ENCODE peak calls at places on chromosomes 3 and 15, in six cellular contexts. R, O, N, H, Y and I are unnamed samples.

GRCh38 chr3:185049710-185050109 is 103.2 kb downstream of the C3orf70 start:
- DNase-seq in O (no peak), H (no peak), N (no peak), R (no peak), Y (no peak), I (no peak)

GRCh38 chr3:171162986-171163723 is 136.6 kb upstream of the SLC2A2 start:
- DNase-seq in H (no peak), O (no peak), Y (no peak), R (no peak), N (no peak), I (peak; percentile 71)

GRCh38 chr3:144989756-144990155 is 1018.1 kb downstream of the DIPK2A start:
- DNase-seq in N (no peak), Y (no peak), O (no peak), R (no peak), H (no peak), I (no peak)

GRCh38 chr15:65576669-65577068 is 34.3 kb downstream of the INTS14 start:
- DNase-seq in R (no peak), H (no peak), O (no peak), Y (no peak), N (no peak), I (no peak)

GRCh38 chr3:66038726-66039589 is at the start of gene MAGI1:
- DNase-seq in N (peak; percentile 94), Y (no peak), H (no peak), R (peak; percentile 93), O (peak; percentile 78), I (peak; percentile 77)

GRCh38 chr15:31108836-31109235 is 7.3 kb upstream of the TRPM1 start:
- DNase-seq in H (no peak), Y (no peak), N (no peak), O (no peak), R (no peak), I (no peak)

GRCh38 chr15:38090223-38090622 is 155.8 kb downstream of the TMCO5A start:
- DNase-seq in O (no peak), R (no peak), Y (no peak), N (no peak), H (no peak), I (no peak)

GRCh38 chr3:50299929-50300680 is 900 bp upstream of the HYAL3 start:
- DNase-seq in N (no peak), H (no peak), O (no peak), R (no peak), Y (no peak), I (peak; percentile 57)

GRCh38 chr15:76011611-76012010 is 613 bp downstream of the NRG4 start:
- DNase-seq in Y (no peak), O (peak; percentile 6), N (no peak), H (no peak), R (no peak), I (no peak)

GRCh38 chr3:79872483-79872882 is 104.7 kb upstream of the ROBO1 start:
- DNase-seq in O (no peak), H (no peak), Y (no peak), N (peak; percentile 4), R (no peak), I (no peak)

GRCh38 chr3:139327231-139327630 is 16.6 kb upstream of the MRPS22 start:
- DNase-seq in O (no peak), Y (no peak), R (no peak), H (no peak), N (no peak), I (no peak)

GRCh38 chr3:11155341-11156025 is 1.2 kb downstream of the HRH1 start:
- DNase-seq in R (no peak), O (no peak), H (no peak), Y (no peak), N (peak; percentile 66), I (peak; percentile 7)

GRCh38 chr15:27592036-27592725 is 506.9 kb downstream of the OCA2 start:
- DNase-seq in O (no peak), N (no peak), H (no peak), Y (no peak), R (no peak), I (no peak)

GRCh38 chr3:190721330-190721729 is 141.2 kb downstream of the GMNC start:
- DNase-seq in N (no peak), R (no peak), Y (no peak), O (peak; percentile 12), H (no peak), I (no peak)